ENCODE peak calls at places on chromosomes 16 and 17, in four cellular contexts. Q is HepG2, T is endothelial cell of umbilical vein, Y is A549. S is an unnamed sample.
A peak's percentile ranks its signal among the peaks of the same experiment; 100 is the strongest.

GRCh38 chr16:81623365-81624102 is 155.6 kb upstream of the PLCG2 start:
- DNase-seq in Y (peak; percentile 73), T (peak; percentile 80), Q (peak; percentile 50), S (peak; percentile 75)

GRCh38 chr17:412211-413015 is 59.8 kb upstream of the RPH3AL start:
- DNase-seq in Y (peak; percentile 63), T (peak; percentile 52), Q (peak; percentile 55), S (peak; percentile 70)

GRCh38 chr16:4008116-4008515 is 108.1 kb downstream of the ADCY9 start:
- DNase-seq in T (no peak), Y (no peak), Q (no peak), S (no peak)

GRCh38 chr17:3551189-3551588 is 6.4 kb downstream of the TRPV3 start:
- DNase-seq in Y (no peak), Q (no peak), T (no peak), S (no peak)

GRCh38 chr17:73592531-73592961 is 51.7 kb downstream of the SDK2 start:
- DNase-seq in T (no peak), Y (no peak), Q (no peak), S (no peak)

GRCh38 chr17:65707780-65708179 is 146.3 kb upstream of the AXIN2 start:
- DNase-seq in Q (no peak), T (no peak), Y (no peak), S (no peak)

GRCh38 chr16:85626191-85626951 is 13.2 kb downstream of the GSE1 start:
- DNase-seq in Y (no peak), T (no peak), Q (no peak), S (no peak)

GRCh38 chr16:586047-586644 is 3.7 kb upstream of the RAB40C start:
- DNase-seq in Y (no peak), Q (no peak), T (no peak), S (no peak)

GRCh38 chr16:74320707-74321106 is 24.1 kb downstream of the PSMD7 start:
- DNase-seq in Q (no peak), T (no peak), Y (no peak), S (no peak)

GRCh38 chr16:67884684-67885083 is at the start of gene NRN1L:
- DNase-seq in Q (no peak), T (no peak), Y (no peak), S (no peak)

GRCh38 chr17:66420961-66421371 is 118.6 kb downstream of the PRKCA start:
- DNase-seq in T (no peak), Q (peak; percentile 55), Y (no peak), S (no peak)

GRCh38 chr17:3695129-3695722 is 729 bp downstream of the P2RX5 start:
- DNase-seq in Q (no peak), T (no peak), Y (no peak), S (no peak)

GRCh38 chr16:28001642-28002041 is 61.9 kb downstream of the GSG1L start:
- DNase-seq in Y (no peak), Q (no peak), T (no peak), S (no peak)

GRCh38 chr17:19785854-19786253 is 37.8 kb upstream of the ALDH3A1 start:
- DNase-seq in T (no peak), Q (no peak), Y (no peak), S (peak; percentile 26)

GRCh38 chr17:44916781-44917241 is 1.5 kb upstream of the GFAP start:
- DNase-seq in Q (no peak), Y (no peak), T (peak; percentile 39), S (no peak)

GRCh38 chr17:7438050-7438614 is 1.2 kb upstream of the FGF11 start:
- DNase-seq in Q (no peak), T (peak; percentile 18), Y (no peak), S (peak; percentile 72)

GRCh38 chr17:47868134-47868533 is 17.2 kb upstream of the SP6 start:
- DNase-seq in T (no peak), Q (no peak), Y (no peak), S (no peak)

GRCh38 chr16:64950262-64950661 is 171.6 kb downstream of the CDH11 start:
- DNase-seq in T (no peak), Y (no peak), Q (no peak), S (peak; percentile 8)

GRCh38 chr16:65975049-65975708 is 391.3 kb upstream of the CDH5 start:
- DNase-seq in Q (no peak), Y (no peak), T (no peak), S (peak; percentile 71)
- TF ChIP-seq MYC in Q (no peak), Y (no peak), T (no peak), S (no peak)

DNA sequence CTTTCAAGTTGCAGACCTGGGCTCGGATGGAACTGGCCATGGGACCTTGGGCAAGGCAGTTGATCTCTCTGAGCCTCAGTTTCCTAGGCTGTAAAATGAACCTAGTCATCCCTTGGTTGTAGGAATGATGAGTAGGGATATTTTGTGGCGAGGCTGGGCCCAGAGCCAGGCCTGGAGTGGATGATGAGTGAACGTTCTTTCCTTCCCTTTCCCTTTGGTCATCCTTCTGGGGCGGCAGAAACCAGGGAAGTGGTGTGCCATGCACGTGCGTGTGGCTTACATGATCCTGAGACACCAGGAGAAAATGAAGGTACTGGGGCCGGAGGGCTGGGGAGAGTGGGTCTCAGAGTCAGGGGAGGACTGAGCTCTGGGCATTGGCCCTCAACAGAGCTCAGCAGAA is 8.4 kb downstream of the FBRS start:
- DNase-seq in T (no peak), Y (no peak), Q (no peak), S (no peak)
- TF ChIP-seq MYC in T (no peak), Y (no peak), Q (no peak), S (no peak)

GRCh38 chr16:50268352-50268751 is 2.0 kb downstream of the ADCY7 start:
- DNase-seq in T (no peak), Y (no peak), Q (peak; percentile 47), S (no peak)
- TF ChIP-seq MYC in T (no peak), Y (no peak), Q (no peak), S (no peak)

DNA sequence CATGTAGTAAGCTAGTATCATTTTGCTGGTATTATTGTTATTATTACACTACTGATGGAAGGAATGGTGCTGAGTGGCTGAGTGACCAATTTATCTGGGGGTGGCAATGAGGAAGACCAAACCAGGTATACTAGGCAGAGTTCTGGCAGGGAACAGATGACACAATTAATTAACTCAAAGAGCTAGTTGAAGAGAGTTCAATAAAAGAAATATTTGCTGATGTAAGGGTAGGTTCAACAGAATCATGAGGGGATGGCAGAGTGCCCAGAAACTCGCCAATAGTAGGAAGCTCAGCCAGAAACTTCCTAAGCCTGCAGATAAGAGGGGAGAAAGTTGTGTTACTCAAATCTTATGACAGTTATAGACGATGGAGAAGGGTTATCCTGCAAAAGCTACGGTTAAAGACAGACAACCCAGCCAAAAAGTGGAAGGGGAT is 352.5 kb downstream of the KCNJ2 start:
- DNase-seq in Y (no peak), T (peak; percentile 72), Q (no peak), S (no peak)
- TF ChIP-seq MYC in Y (no peak), T (no peak), Q (no peak), S (no peak)

GRCh38 chr17:40107266-40107980 is 7.0 kb upstream of the NR1D1 start:
- DNase-seq in Q (peak; percentile 41), T (no peak), Y (no peak), S (peak; percentile 92)
- TF ChIP-seq MYC in Q (no peak), T (no peak), Y (no peak), S (no peak)

DNA sequence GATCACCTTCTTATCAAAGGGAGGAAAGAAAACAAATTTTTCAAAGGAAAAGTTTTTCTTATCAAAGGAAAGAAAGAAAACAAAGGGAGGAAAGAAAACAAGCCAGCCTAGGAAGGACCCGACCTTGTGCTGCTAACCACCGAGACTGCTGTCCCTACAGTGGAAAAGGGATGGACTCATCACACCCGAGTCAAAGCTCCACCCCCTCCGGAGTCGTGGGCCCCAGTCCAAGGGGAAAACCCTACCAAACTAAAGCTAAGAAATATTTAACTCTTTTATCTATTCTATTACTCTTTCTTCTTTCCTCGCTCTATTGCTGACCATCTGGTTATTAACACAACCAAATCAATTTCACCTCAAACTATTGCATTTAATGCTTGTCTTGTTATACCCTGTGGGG is 6.1 kb upstream of the ENDOV start:
- DNase-seq in Q (no peak), Y (no peak), T (peak; percentile 71), S (no peak)
- TF ChIP-seq MYC in Q (no peak), Y (no peak), T (no peak), S (no peak)